ENCODE peak calls at places on chromosome 5, in six cellular contexts. Q, N, L, E, J and O are unnamed samples. For H3K4me1, the result is how much of the 10 kb centered on the place peaks cover.

GRCh38 chr5:88193896-88194295 is 74.7 kb downstream of the TMEM161B start:
- DNase-seq in L (no peak), Q (no peak), E (no peak), J (no peak), N (no peak), O (no peak)

GRCh38 chr5:158451203-158451982 is 592.4 kb upstream of the CLINT1 start:
- DNase-seq in Q (no peak), L (no peak), N (no peak), J (no peak), E (peak), O (no peak)

GRCh38 chr5:135386096-135386495 is 12.9 kb downstream of the MACROH2A1 start:
- DNase-seq in Q (no peak), N (no peak), L (no peak), E (no peak), J (no peak), O (no peak)

GRCh38 chr5:81631124-81631523 is 119.8 kb downstream of the SSBP2 start:
- DNase-seq in J (no peak), L (no peak), Q (peak), E (no peak), N (no peak), O (peak)

GRCh38 chr5:136516617-136517016 is 151.3 kb upstream of the TRPC7 start:
- DNase-seq in J (no peak), E (no peak), L (no peak), N (no peak), Q (no peak), O (no peak)

GRCh38 chr5:16937023-16937379 is 913 bp upstream of the MYO10 start:
- DNase-seq in Q (no peak), J (no peak), E (no peak), L (no peak), N (no peak), O (no peak)

GRCh38 chr5:169295241-169295747 is 5.6 kb downstream of the SLIT3 start:
- DNase-seq in L (no peak), E (no peak), Q (no peak), J (no peak), N (no peak), O (no peak)

GRCh38 chr5:107674655-107675054 is 3.9 kb upstream of the EFNA5 start:
- DNase-seq in E (no peak), J (no peak), L (no peak), N (no peak), Q (no peak), O (no peak)

GRCh38 chr5:173923236-173924104 is 35.3 kb downstream of the CPEB4 start:
- DNase-seq in N (no peak), Q (no peak), L (no peak), J (no peak), E (no peak), O (no peak)

GRCh38 chr5:180807654-180808414 is 5.2 kb upstream of the MGAT1 start:
- DNase-seq in J (no peak), N (no peak), Q (no peak), L (no peak), E (no peak), O (no peak)

GRCh38 chr5:180806351-180807011 is 3.9 kb upstream of the MGAT1 start:
- DNase-seq in J (no peak), L (no peak), Q (no peak), N (no peak), E (peak), O (no peak)

GRCh38 chr5:180810210-180811011 is 7.8 kb upstream of the MGAT1 start:
- DNase-seq in L (peak), Q (peak), E (peak), N (peak), J (peak), O (peak)

GRCh38 chr5:180809403-180810209 is 7.0 kb upstream of the MGAT1 start:
- DNase-seq in N (peak), J (peak), Q (peak), L (peak), E (peak), O (peak)

DNA sequence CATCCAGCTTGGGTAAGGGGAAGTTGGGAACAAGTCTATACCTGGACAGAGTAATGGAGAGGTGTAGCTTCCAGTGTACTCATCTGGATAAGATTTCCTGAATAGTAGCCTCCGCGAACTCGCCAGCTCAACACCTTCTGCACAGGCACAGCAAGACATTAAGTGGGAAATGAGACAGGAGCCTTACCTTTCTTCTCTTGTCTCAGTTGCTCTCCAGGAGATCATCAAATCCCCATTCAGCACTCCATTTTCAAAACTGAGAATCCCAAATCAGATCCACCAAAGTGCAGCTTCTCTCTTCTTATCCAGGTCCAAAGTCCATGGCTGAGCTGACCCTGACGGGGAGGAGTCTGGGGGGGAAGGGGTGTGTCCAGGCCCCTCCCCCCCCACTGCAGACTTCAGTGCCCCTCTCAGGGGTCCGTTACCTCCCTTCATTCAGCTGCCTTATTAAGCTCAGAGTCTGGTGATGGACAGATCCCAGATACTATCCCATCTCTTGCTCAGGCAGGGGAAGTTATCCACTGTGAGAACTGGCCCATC is 5.9 kb upstream of the MGAT1 start:
- DNase-seq in N (no peak), L (no peak), J (no peak), E (peak), Q (no peak), O (no peak)
- H3K4me1 ChIP-seq in N (under half), L (half or more), J (half or more), E (half or more), Q (half or more), O (half or more)

DNA sequence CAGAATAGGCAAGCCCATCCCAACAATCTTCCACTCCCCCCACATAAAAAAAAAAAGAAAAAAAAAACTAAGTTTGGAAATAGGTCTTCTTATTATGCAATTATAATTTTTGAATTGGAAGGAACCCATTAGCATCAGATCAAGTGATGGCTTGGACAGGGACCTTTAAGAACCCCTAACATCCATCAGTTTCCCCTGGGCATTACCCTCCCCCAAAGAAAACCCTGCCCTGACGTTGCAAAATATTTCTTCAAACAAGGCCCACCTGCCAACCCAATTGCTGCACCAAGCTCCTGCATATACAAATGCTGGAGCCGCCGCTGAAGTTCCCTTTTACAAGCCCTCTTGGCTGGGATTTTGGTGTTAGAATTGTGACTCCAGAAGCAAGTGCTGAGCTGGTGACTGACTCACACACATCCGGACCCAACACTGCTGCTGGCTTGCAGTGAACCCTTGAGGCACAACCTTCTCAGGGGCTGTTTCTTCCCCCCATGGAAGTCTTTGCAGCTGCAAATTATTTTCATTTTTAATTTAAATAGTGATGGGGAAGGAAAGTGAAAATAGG is 56.1 kb upstream of the AFAP1L1 start:
- DNase-seq in J (no peak), N (no peak), E (peak), L (no peak), Q (no peak), O (no peak)
- H3K4me1 ChIP-seq in J (under half), N (under half), E (under half), L (under half), Q (under half), O (under half)

GRCh38 chr5:132483101-132483500 is 7.5 kb downstream of the IRF1 start:
- DNase-seq in Q (peak), L (peak), J (no peak), E (peak), N (no peak), O (no peak)

GRCh38 chr5:132485641-132486317 is 4.8 kb downstream of the IRF1 start:
- DNase-seq in E (peak), Q (peak), J (no peak), N (no peak), L (peak), O (no peak)

GRCh38 chr5:132483661-132484385 is 6.8 kb downstream of the IRF1 start:
- DNase-seq in J (no peak), Q (no peak), L (peak), N (no peak), E (peak), O (peak)

GRCh38 chr5:132486318-132487094 is 4.1 kb downstream of the IRF1 start:
- DNase-seq in L (peak), Q (peak), E (peak), J (no peak), N (no peak), O (no peak)

DNA sequence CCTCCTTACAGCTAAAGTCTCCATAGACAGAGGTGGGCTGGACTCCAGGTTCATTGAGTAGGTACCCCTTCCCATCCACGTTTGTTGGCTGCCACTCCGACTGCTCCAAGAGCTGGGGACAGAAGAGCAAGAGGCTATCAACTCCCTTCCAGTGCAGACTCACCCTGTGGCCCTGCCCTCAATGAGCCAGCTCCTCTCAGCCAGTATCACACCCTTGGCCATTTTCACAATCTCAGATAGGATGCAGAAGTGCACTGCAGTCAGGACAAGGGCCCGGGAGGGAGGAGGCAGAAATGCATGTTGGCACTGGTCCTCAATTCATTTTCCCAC is 6.2 kb downstream of the IRF1 start:
- DNase-seq in Q (no peak), J (no peak), L (peak), N (no peak), E (peak), O (no peak)
- H3K4me1 ChIP-seq in Q (half or more), J (under half), L (half or more), N (under half), E (under half), O (half or more)

GRCh38 chr5:150060471-150060870 is 25.9 kb downstream of the CSF1R start:
- DNase-seq in Q (no peak), N (no peak), L (no peak), E (no peak), J (no peak), O (no peak)
- H3K4me1 ChIP-seq in Q (under half), N (under half), L (under half), E (under half), J (under half), O (under half)

GRCh38 chr5:119336262-119336661 is 19.6 kb upstream of the TNFAIP8 start:
- DNase-seq in J (no peak), N (no peak), Q (no peak), L (no peak), E (no peak), O (no peak)

GRCh38 chr5:119338326-119338957 is 17.4 kb upstream of the TNFAIP8 start:
- DNase-seq in E (no peak), J (no peak), L (no peak), N (no peak), Q (no peak), O (no peak)

GRCh38 chr5:119339344-119339743 is 16.5 kb upstream of the TNFAIP8 start:
- DNase-seq in L (no peak), E (no peak), N (no peak), J (no peak), Q (no peak), O (no peak)

GRCh38 chr5:119335261-119335677 is 20.6 kb upstream of the TNFAIP8 start:
- DNase-seq in E (no peak), L (no peak), Q (no peak), N (no peak), J (no peak), O (no peak)

DNA sequence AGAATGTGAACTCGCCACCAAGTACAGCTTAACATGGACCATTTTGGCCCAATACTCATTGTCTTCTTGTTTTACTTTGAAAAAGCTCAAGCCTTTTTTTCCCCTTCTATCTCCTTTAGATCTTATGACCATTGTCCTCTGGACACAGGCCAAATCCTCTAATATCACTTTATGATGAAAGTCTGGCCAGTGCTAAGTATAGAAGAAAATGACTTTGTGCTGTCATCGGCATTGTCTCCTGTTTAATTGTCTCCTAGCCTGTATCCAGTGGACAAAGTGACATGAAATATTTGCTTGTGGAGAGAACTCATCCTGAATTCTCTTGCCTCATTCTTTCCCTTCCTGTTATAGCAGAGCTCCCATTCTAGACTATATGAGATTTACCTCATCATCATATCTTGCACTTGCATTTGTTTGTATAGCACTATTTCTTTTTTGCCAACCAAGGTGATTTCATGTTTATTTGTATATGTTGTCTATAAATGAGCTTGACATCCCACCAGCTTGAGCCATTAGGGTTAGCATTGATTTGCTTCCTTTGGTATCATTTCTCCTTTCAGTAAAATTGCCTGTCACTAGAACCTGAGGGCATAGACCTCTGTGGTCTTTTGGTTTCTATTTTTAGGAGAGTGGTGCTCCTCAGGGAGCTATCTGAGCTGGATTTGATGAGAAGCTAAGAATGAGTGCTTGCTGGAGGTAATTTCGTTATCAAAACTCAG is 18.8 kb upstream of the TNFAIP8 start:
- DNase-seq in L (no peak), Q (no peak), E (no peak), N (no peak), J (no peak), O (no peak)
- H3K4me1 ChIP-seq in L (half or more), Q (half or more), E (under half), N (under half), J (under half), O (half or more)

GRCh38 chr5:1795506-1795905 is 4.1 kb downstream of the MRPL36 start:
- DNase-seq in E (peak), L (no peak), N (no peak), Q (no peak), J (no peak), O (no peak)
- H3K4me1 ChIP-seq in E (under half), L (under half), N (under half), Q (under half), J (under half), O (half or more)

GRCh38 chr5:1797855-1798254 is 1.8 kb downstream of the MRPL36 start:
- DNase-seq in N (no peak), J (no peak), L (no peak), Q (no peak), E (peak), O (no peak)

GRCh38 chr5:1796371-1797108 is 3.1 kb downstream of the MRPL36 start:
- DNase-seq in N (no peak), J (no peak), L (no peak), E (peak), Q (no peak), O (no peak)

GRCh38 chr5:1795931-1796330 is 3.7 kb downstream of the MRPL36 start:
- DNase-seq in J (no peak), N (no peak), Q (no peak), L (no peak), E (no peak), O (no peak)

GRCh38 chr5:1799110-1799601 is 481 bp downstream of the MRPL36 start:
- DNase-seq in E (no peak), L (peak), J (no peak), N (peak), Q (no peak), O (peak)

DNA sequence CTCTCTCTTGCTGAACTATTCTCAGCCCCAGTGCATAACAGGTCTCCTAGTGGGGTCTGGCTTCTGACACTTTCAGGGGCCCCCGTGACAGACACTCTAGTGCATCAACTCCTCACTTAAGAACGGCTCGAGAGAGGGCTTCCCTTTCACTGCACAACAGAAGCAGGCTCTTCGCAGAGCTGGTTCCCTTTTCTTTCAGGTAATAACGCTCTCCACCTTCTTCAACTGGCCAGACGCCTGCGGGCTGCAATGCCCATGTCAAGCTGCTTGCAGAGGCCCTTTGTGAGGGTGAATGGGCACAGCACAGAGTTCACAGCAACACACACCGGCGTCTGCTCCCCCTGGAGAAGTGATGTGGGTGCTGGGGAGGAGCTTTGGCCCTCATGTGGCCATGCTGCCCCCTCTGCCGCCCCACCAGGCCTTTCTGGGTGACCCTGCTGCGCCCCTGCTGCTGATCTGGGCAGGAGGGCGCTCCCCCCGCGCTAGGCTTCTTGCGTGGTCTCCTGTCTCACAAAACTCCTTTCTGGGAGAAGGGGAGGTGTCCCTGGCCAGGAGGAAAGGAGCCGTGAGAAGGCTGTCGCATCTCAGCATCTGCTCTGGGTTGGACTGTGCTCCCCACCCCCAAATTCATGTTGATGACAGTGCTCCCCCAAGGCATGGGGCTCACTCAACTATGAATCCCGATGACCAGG is 2.4 kb downstream of the MRPL36 start:
- DNase-seq in L (no peak), N (no peak), E (peak), Q (no peak), J (no peak), O (no peak)
- H3K4me1 ChIP-seq in L (under half), N (under half), E (under half), Q (under half), J (under half), O (half or more)

DNA sequence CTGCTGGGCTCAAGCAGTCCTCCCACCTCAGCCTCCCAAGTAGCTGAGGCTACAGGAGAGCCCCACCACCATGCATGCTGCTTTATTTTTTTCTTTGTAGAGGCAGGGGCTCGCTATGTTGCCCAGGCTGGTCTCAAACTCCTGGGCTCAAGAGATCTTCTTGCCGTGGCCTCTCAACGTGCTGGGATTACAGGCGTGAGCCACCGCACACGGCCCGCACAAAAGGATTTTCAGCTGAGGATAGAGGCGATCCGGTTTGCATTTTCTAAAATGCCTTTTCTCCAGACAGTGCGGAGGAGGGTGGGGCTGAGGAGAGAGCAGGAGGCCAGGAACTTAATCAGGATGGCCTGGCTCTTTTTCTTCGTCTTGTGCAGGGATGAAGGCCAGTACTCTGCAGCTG is 6.9 kb downstream of the HRH2 start:
- DNase-seq in Q (no peak), E (no peak), N (no peak), J (no peak), L (no peak), O (no peak)
- H3K4me1 ChIP-seq in Q (under half), E (under half), N (under half), J (under half), L (under half), O (under half)